ENCODE peak calls at places on chromosomes 11 and 22, in four cellular contexts. One of them, this sample, is unnamed.

GRCh38 chr22:38843201-38843715 is 570 bp downstream of the NPTXR start:
- DNase-seq in SK-N-SH: peak
- DNase-seq in K562: peak
- DNase-seq in H1: peak
- DNase-seq in this sample: peak

GRCh38 chr11:107446822-107447431 is 10.7 kb downstream of the CWF19L2 start:
- DNase-seq in H1: no peak
- DNase-seq in K562: no peak
- DNase-seq in SK-N-SH: no peak
- DNase-seq in this sample: no peak

GRCh38 chr22:30017375-30017774 is 62.9 kb upstream of the HORMAD2 start:
- DNase-seq in H1: no peak
- DNase-seq in SK-N-SH: no peak
- DNase-seq in K562: no peak
- DNase-seq in this sample: no peak

GRCh38 chr11:93000511-93001476 is 31.3 kb downstream of the MTNR1B start:
- DNase-seq in H1: no peak
- DNase-seq in K562: peak
- DNase-seq in SK-N-SH: peak
- DNase-seq in this sample: no peak

GRCh38 chr11:16816358-16817270 is 78.2 kb downstream of the C11orf58 start:
- DNase-seq in SK-N-SH: no peak
- DNase-seq in K562: no peak
- DNase-seq in H1: no peak
- DNase-seq in this sample: no peak

GRCh38 chr11:93564895-93565294 is 21.7 kb upstream of the SMCO4 start:
- DNase-seq in SK-N-SH: peak
- DNase-seq in H1: no peak
- DNase-seq in K562: no peak
- DNase-seq in this sample: no peak

GRCh38 chr11:94602430-94603372 is 35.5 kb downstream of the PIWIL4 start:
- DNase-seq in H1: no peak
- DNase-seq in K562: peak
- DNase-seq in SK-N-SH: no peak
- DNase-seq in this sample: peak

GRCh38 chr11:36354221-36355003 is 58.3 kb downstream of the PRR5L start:
- DNase-seq in H1: no peak
- DNase-seq in SK-N-SH: no peak
- DNase-seq in K562: no peak
- DNase-seq in this sample: no peak

GRCh38 chr11:30465192-30465591 is 121.0 kb downstream of the MPPED2 start:
- DNase-seq in SK-N-SH: no peak
- DNase-seq in H1: no peak
- DNase-seq in K562: no peak
- DNase-seq in this sample: no peak

GRCh38 chr11:71206186-71206585 is 46.2 kb downstream of the SHANK2 start:
- DNase-seq in K562: no peak
- DNase-seq in H1: no peak
- DNase-seq in SK-N-SH: no peak
- DNase-seq in this sample: no peak

GRCh38 chr22:38761202-38762162 is 5.7 kb upstream of the SUN2 start:
- DNase-seq in SK-N-SH: no peak
- DNase-seq in H1: no peak
- DNase-seq in K562: no peak
- DNase-seq in this sample: no peak

GRCh38 chr11:10544491-10545470 is 3.8 kb upstream of the RNF141 start:
- DNase-seq in H1: no peak
- DNase-seq in SK-N-SH: no peak
- DNase-seq in K562: no peak
- DNase-seq in this sample: no peak

GRCh38 chr11:118838905-118839553 is 44.7 kb upstream of the CXCR5 start:
- DNase-seq in H1: no peak
- DNase-seq in SK-N-SH: no peak
- DNase-seq in K562: no peak
- DNase-seq in this sample: no peak

GRCh38 chr11:36719708-36720107 is 121.7 kb upstream of the RAG2 start:
- DNase-seq in H1: no peak
- DNase-seq in K562: no peak
- DNase-seq in SK-N-SH: no peak
- DNase-seq in this sample: no peak

DNA sequence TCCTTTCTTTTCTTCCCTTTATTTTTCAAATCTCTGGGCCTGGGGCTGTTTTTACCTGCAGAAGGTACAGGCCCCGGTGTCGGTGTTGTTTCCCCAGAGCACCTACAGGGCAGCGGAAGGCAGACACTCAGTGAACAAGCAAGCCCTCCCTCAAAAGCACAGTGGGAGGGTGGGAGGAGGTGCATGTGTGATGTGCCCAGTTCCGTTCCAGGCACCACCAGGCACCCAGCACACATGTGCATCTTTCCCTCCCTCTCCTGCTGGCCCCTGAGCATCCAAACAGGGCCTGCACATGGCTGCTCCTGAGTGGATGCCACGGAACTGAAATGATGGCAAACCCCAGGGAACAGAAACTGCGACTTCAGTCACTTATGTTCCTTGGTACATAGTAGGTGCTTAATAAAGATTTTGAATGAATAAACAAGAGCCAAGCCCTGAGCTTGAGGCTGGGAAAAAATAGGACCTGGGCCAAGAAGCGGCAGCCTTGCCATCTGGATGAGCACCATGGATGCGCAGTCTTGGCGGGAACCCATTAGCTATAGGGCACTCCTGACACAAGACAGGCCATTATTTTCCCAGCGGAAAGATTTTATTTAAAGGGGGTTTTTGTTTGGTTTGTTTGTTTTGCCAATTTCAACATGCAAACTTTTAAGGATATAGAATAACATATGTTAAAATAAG is 47.8 kb downstream of the ARRB1 start:
- DNase-seq in SK-N-SH: peak
- DNase-seq in K562: no peak
- DNase-seq in H1: no peak
- DNase-seq in this sample: no peak
- TF ChIP-seq TEAD4 in SK-N-SH: no peak
- TF ChIP-seq TEAD4 in K562: no peak
- TF ChIP-seq TEAD4 in H1: no peak
- TF ChIP-seq TEAD4 in this sample: no peak

DNA sequence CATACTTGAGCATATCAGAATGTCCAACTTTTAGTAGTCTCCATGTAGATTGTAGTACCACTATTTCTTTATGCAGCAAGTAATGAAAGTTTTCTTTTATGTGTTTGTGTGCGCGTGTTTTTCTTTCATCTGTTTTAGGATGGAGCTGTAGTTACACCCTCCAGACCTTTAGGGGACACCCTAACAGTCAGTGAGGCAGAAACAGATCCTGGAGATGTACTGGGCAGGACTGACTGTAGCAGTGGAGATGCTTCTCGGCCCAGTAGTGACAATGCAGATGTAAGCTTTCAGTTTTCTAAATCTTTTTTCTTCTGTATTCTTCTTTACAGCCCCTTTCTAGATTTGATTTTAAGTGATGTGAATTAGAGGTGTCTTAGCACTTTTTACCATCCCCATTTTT is 79.9 kb upstream of the GRIK4 start:
- DNase-seq in H1: no peak
- DNase-seq in K562: peak
- DNase-seq in SK-N-SH: peak
- DNase-seq in this sample: peak
- TF ChIP-seq TEAD4 in H1: no peak
- TF ChIP-seq TEAD4 in K562: no peak
- TF ChIP-seq TEAD4 in SK-N-SH: no peak
- TF ChIP-seq TEAD4 in this sample: no peak

DNA sequence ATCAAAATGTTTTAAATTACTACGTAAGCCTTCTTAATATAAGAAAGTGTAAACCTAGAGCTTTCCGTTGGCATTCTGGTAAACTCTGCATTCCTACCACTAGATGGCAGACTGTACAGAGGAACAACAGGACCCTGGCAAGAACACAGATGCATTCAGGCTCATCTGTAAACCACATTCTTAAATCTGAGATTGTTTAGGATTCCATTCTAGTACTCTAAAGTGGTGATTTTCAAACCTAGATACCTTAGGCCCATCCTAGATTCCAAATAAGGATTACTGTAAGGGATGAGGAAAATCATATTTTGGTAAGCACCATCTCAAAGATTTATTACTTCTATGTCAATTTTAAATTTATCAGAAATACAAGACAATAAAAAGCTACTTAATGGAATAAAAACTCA is 26.9 kb downstream of the PICALM start:
- DNase-seq in H1: peak
- DNase-seq in K562: peak
- DNase-seq in SK-N-SH: peak
- DNase-seq in this sample: peak
- TF ChIP-seq TEAD4 in H1: peak
- TF ChIP-seq TEAD4 in K562: peak
- TF ChIP-seq TEAD4 in SK-N-SH: peak
- TF ChIP-seq TEAD4 in this sample: peak

DNA sequence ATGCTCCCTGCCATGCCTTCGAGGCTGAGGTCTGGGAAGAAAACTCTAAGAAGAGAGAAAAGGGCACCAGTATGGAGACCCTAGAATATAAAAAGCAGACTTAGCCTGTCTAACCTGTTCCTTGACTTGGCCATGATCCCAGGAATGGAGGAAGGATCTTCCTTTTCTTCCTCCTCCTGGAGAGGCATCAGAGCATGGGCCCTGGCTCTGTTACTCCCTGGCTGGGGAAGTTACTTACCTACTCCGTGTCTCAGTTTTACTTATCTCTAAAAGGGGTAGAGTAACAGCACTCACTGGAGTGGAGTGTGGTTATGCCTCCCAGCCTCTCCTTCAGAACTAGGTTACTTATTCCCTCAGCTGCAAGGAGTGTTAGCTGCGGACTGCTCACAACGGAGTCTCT is 55.2 kb upstream of the PHF21A start:
- DNase-seq in SK-N-SH: no peak
- DNase-seq in H1: no peak
- DNase-seq in K562: no peak
- DNase-seq in this sample: no peak
- TF ChIP-seq TEAD4 in SK-N-SH: no peak
- TF ChIP-seq TEAD4 in H1: no peak
- TF ChIP-seq TEAD4 in K562: no peak
- TF ChIP-seq TEAD4 in this sample: no peak

GRCh38 chr22:23844739-23845202 is 6.0 kb upstream of the DERL3 start:
- DNase-seq in SK-N-SH: no peak
- DNase-seq in K562: no peak
- DNase-seq in H1: no peak
- DNase-seq in this sample: no peak

GRCh38 chr22:23841292-23841691 is 2.5 kb upstream of the DERL3 start:
- DNase-seq in H1: no peak
- DNase-seq in SK-N-SH: peak
- DNase-seq in K562: no peak
- DNase-seq in this sample: no peak

GRCh38 chr22:23840026-23840425 is 1.2 kb upstream of the DERL3 start:
- DNase-seq in K562: no peak
- DNase-seq in SK-N-SH: no peak
- DNase-seq in H1: no peak
- DNase-seq in this sample: no peak

GRCh38 chr22:23838686-23839468 is at the start of gene DERL3:
- DNase-seq in K562: peak
- DNase-seq in H1: peak
- DNase-seq in SK-N-SH: peak
- DNase-seq in this sample: peak

DNA sequence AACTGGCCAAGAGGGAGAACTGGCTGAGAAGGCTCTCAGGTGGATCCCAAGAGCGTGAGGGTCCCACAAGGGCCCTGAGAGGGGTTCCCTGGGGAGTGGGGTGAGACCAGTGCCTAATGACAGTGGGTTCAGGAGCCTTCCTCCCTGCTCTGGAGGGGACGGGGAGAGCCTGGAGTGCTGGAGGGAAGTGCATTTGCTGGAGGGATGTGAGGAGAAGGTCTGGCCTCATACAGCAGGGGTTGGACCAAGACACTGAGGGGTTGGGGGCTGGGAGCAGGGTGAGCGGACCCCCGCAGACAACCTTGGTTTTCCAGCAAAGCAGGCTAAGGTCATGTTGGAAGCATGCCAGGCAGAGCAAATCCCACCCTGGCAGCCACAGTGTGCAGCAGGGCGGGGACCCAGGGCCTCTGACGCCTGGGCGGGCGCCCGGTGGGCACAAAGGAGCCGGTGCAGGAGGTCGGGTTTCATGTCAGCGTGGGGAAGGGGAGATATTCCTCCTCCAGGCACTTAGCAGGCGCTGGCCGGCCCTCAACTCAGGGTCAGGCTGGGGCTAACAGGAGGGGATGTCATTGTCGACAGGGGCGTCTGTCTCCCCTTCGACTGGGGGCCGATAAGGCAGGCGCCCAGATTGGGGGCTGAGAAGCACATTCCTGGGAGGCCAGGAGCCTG is 3.1 kb upstream of the DERL3 start:
- DNase-seq in SK-N-SH: peak
- DNase-seq in K562: no peak
- DNase-seq in H1: no peak
- DNase-seq in this sample: no peak
- TF ChIP-seq TEAD4 in SK-N-SH: no peak
- TF ChIP-seq TEAD4 in K562: no peak
- TF ChIP-seq TEAD4 in H1: no peak
- TF ChIP-seq TEAD4 in this sample: no peak

DNA sequence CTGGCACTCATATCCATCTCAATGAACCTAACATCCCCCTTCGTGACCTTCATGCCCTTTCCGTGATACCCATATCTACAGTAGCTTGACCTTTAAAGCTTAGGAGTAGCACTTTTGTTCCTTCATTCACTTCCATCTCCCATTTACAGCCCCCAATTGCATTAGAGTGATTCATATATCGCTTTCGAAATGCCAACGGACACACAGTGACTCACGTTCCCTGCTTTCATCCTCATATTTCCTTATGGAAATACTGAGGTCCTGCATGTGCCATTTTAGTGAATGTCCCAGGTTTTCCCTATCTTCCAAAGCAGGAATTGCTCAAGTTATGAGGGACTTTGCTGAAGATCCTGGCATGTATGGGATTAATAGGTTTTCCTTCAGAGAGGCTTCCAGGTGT is 44.3 kb upstream of the CEP126 start:
- DNase-seq in H1: no peak
- DNase-seq in K562: no peak
- DNase-seq in SK-N-SH: no peak
- DNase-seq in this sample: no peak
- TF ChIP-seq TEAD4 in H1: no peak
- TF ChIP-seq TEAD4 in K562: no peak
- TF ChIP-seq TEAD4 in SK-N-SH: no peak
- TF ChIP-seq TEAD4 in this sample: no peak

This sample was measured in WTC11.